ENCODE peak calls at places on chromosomes 7 and 10, in four cellular contexts. I is tibial artery, C is epithelial cell of esophagus, E is foreskin fibroblast. U is an unnamed sample.

GRCh38 chr10:50637003-50637579 is 13.3 kb upstream of the SGMS1 start:
- DNase-seq in I (no peak), E (peak), C (peak), U (no peak)

GRCh38 chr7:91567111-91568012 is 303.1 kb downstream of the FZD1 start:
- DNase-seq in E (no peak), I (no peak), C (no peak), U (no peak)

GRCh38 chr7:130394421-130395188 is 14.3 kb downstream of the CPA1 start:
- DNase-seq in I (no peak), C (no peak), E (no peak), U (no peak)

GRCh38 chr10:80408198-80409085 is at the start of gene PRXL2A:
- DNase-seq in I (peak), E (peak), C (peak), U (peak)

GRCh38 chr7:15620491-15621185 is 58.8 kb upstream of the AGMO start:
- DNase-seq in E (no peak), I (no peak), C (peak), U (no peak)

GRCh38 chr7:14275346-14275745 is 285.9 kb upstream of the ETV1 start:
- DNase-seq in E (peak), C (no peak), I (no peak), U (no peak)

GRCh38 chr7:31688347-31688746 is 1.3 kb downstream of the PPP1R17 start:
- DNase-seq in I (no peak), E (no peak), C (no peak), U (no peak)

GRCh38 chr7:127974611-127975010 is 56.6 kb downstream of the LRRC4 start:
- DNase-seq in C (no peak), I (no peak), E (no peak), U (no peak)

GRCh38 chr10:87552248-87552914 is 47.7 kb downstream of the MINPP1 start:
- DNase-seq in C (peak), I (no peak), E (peak), U (no peak)

GRCh38 chr10:5509236-5509635 is 9.9 kb upstream of the CALML5 start:
- DNase-seq in E (no peak), C (peak), I (no peak), U (no peak)

GRCh38 chr10:20971901-20972300 is 74.8 kb upstream of the NEBL start:
- DNase-seq in E (peak), I (no peak), C (no peak), U (no peak)

GRCh38 chr10:45001382-45002148 is 842 bp downstream of the ZNF22 start:
- DNase-seq in I (peak), E (peak), C (peak), U (peak)

DNA sequence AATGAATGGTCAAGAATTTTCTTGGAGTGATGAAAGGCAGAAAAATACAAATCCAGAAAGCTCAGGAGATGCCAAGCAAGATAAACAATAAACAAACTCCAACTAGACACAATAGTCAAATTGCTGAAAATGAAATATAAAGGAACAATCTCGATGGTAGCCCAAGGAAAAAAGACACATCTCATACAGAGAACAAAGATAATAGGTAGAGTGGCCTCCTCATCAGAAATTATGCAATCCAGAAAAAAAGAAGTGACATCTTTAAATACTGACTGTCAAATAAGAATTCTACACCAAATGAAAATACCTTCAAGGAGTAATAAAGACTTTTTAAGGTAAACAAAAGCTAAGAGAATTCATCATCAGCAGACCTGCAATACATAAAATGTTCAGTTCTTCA is 150.4 kb downstream of the ANK3 start:
- DNase-seq in E (no peak), C (no peak), I (no peak), U (no peak)
- H3K4me3 ChIP-seq in E (no peak), C (no peak), I (no peak), U (no peak)

GRCh38 chr7:124758327-124758726 is 7.3 kb downstream of the GPR37 start:
- DNase-seq in C (no peak), E (no peak), I (no peak), U (no peak)

GRCh38 chr7:124764847-124765400 is 668 bp downstream of the GPR37 start:
- DNase-seq in I (no peak), C (peak), E (peak), U (peak)

GRCh38 chr7:124762611-124763143 is 2.9 kb downstream of the GPR37 start:
- DNase-seq in C (no peak), E (no peak), I (no peak), U (no peak)

GRCh38 chr7:124764071-124764846 is 1.3 kb downstream of the GPR37 start:
- DNase-seq in I (no peak), E (peak), C (no peak), U (no peak)

GRCh38 chr7:124761164-124761715 is 4.4 kb downstream of the GPR37 start:
- DNase-seq in E (no peak), I (no peak), C (no peak), U (no peak)
- H3K4me3 ChIP-seq in E (no peak), I (no peak), C (no peak), U (no peak)

GRCh38 chr10:113273877-113274829 is 278.7 kb upstream of the HABP2 start:
- DNase-seq in C (no peak), I (peak), E (peak), U (no peak)
- H3K4me3 ChIP-seq in C (no peak), I (peak), E (no peak), U (no peak)

DNA sequence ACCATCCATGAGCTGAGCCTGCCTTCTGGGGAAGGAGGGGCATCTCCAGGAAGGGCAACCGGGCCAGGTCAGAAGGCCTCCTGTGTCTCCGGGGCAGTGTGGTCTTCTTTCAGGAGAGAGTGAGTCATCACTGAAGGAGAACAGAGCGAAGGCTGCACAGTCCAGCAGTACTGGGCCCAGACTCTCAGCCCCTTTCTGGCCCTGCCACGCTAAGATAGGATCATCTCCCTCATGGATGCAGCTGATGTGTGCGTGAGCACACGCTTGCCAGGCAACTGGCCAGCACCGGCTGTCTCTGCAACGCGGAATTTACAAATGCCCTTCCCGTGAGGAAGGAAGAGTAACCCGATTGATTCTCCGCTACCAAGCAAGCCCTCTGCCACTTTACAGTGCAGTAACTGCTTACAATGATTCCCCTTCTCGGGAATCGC is 328.2 kb downstream of the TNS3 start:
- DNase-seq in I (peak), E (peak), C (peak), U (peak)
- H3K4me3 ChIP-seq in I (peak), E (peak), C (peak), U (peak)

GRCh38 chr10:3094565-3095168 is 27.3 kb downstream of the PFKP start:
- DNase-seq in E (no peak), C (no peak), I (no peak), U (no peak)

GRCh38 chr10:3097160-3097559 is 29.8 kb downstream of the PFKP start:
- DNase-seq in I (no peak), C (no peak), E (no peak), U (no peak)

GRCh38 chr10:3093996-3094395 is 26.6 kb downstream of the PFKP start:
- DNase-seq in E (no peak), C (no peak), I (no peak), U (no peak)

GRCh38 chr10:3096149-3096548 is 28.8 kb downstream of the PFKP start:
- DNase-seq in E (no peak), I (no peak), C (no peak), U (no peak)

DNA sequence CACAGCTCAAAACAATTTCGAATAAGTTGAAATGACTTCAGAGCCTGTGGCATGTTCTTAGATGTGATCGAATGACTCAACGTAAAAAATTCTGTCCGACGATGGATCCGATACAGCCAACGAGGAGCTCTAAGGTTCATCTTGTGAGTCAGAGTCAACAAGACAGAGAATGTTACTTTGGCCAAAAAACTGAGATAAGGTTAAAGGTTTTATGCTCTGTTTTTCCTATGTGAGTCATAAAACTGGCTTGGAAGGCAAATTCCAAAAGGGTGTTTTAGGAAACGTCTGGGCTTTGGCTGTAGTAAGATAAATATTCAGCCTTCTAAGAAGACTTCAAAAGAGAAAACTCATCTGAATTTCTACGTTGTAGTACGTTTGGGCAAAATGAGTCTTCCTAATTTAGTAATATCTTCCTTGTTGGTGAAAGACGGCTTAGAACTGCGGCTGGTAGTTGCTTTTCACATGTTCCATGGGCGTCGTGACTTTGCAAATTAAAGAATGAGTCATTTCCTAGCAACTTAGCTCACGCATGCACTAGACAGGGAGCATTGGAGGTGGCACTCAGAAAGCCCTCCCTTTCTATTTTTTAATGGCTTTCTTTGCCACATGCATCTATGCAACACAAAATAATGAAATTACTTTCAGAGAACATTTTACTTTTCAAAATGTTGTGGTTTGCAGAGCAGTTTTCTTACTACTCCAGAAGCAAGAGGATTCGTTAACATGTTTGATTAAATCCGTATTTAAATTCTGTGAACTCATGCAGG is 28.2 kb downstream of the PFKP start:
- DNase-seq in I (peak), E (peak), C (peak), U (no peak)
- H3K4me3 ChIP-seq in I (peak), E (peak), C (no peak), U (no peak)

GRCh38 chr7:151114151-151115090 is 28.1 kb downstream of the AGAP3 start:
- DNase-seq in C (peak), E (peak), I (no peak), U (no peak)

GRCh38 chr7:151115121-151115835 is 29.0 kb downstream of the AGAP3 start:
- DNase-seq in E (peak), I (no peak), C (peak), U (no peak)

GRCh38 chr7:151117041-151117440 is 30.8 kb downstream of the AGAP3 start:
- DNase-seq in C (no peak), I (no peak), E (no peak), U (no peak)

GRCh38 chr7:151116603-151117002 is 30.3 kb downstream of the AGAP3 start:
- DNase-seq in C (no peak), I (no peak), E (no peak), U (no peak)

GRCh38 chr7:151115836-151116418 is 29.7 kb downstream of the AGAP3 start:
- DNase-seq in C (peak), I (no peak), E (no peak), U (no peak)
- H3K4me3 ChIP-seq in C (peak), I (peak), E (no peak), U (no peak)

GRCh38 chr10:43453266-43453831 is 16.4 kb downstream of the ZNF487 start:
- DNase-seq in I (no peak), C (no peak), E (no peak), U (no peak)
- H3K4me3 ChIP-seq in I (no peak), C (no peak), E (no peak), U (no peak)

GRCh38 chr10:30834143-30834542 is 197.5 kb downstream of the ZNF438 start:
- DNase-seq in I (no peak), C (no peak), E (no peak), U (no peak)

GRCh38 chr10:30836411-30836810 is 195.3 kb downstream of the ZNF438 start:
- DNase-seq in E (no peak), I (no peak), C (no peak), U (no peak)

GRCh38 chr10:30834636-30835035 is 197.0 kb downstream of the ZNF438 start:
- DNase-seq in I (no peak), E (no peak), C (no peak), U (no peak)

GRCh38 chr10:30833625-30833970 is 198.1 kb downstream of the ZNF438 start:
- DNase-seq in E (no peak), C (no peak), I (no peak), U (no peak)

GRCh38 chr10:30835146-30835545 is 196.5 kb downstream of the ZNF438 start:
- DNase-seq in E (no peak), I (no peak), C (no peak), U (no peak)
- H3K4me3 ChIP-seq in E (no peak), I (no peak), C (no peak), U (no peak)

GRCh38 chr10:110845372-110845755 is 26.4 kb upstream of the PDCD4 start:
- DNase-seq in C (no peak), I (no peak), E (no peak), U (no peak)
- H3K4me3 ChIP-seq in C (no peak), I (no peak), E (no peak), U (no peak)

GRCh38 chr7:73737491-73738219 is 947 bp downstream of the ABHD11 start:
- DNase-seq in E (no peak), C (no peak), I (no peak), U (peak)
- H3K4me3 ChIP-seq in E (peak), C (peak), I (peak), U (no peak)